ENCODE peak calls at places on chromosome 20, in four cellular contexts. C is GM23248, T is GM12878, K is GM23338. I is an unnamed sample.

GRCh38 chr20:23212011-23212410 is 125.9 kb upstream of the CD93 start:
- DNase-seq in K (no peak), T (no peak), C (no peak), I (no peak)

GRCh38 chr20:59729476-59729875 is 125.1 kb downstream of the PHACTR3 start:
- DNase-seq in K (no peak), T (no peak), C (no peak), I (no peak)

GRCh38 chr20:58228484-58229197 is at the start of gene ANKRD60:
- DNase-seq in T (no peak), K (peak; percentile 83), C (peak; percentile 59), I (no peak)

GRCh38 chr20:34511891-34512265 is 4.3 kb upstream of the DYNLRB1 start:
- DNase-seq in C (no peak), T (no peak), K (no peak), I (no peak)

GRCh38 chr20:40144581-40144980 is 544.5 kb downstream of the MAFB start:
- DNase-seq in C (no peak), T (no peak), K (no peak), I (no peak)

GRCh38 chr20:8388707-8389106 is 256.6 kb downstream of the PLCB1 start:
- DNase-seq in T (no peak), C (peak; percentile 46), K (no peak), I (no peak)

GRCh38 chr20:56359212-56360132 is 698 bp downstream of the FAM210B start:
- DNase-seq in K (peak; percentile 54), T (no peak), C (peak; percentile 87), I (peak; percentile 21)

GRCh38 chr20:33130553-33130952 is 37.4 kb upstream of the BPIFA2 start:
- DNase-seq in C (peak; percentile 92), T (no peak), K (no peak), I (no peak)

GRCh38 chr20:53331151-53331973 is 262.3 kb downstream of the ZNF217 start:
- DNase-seq in K (peak; percentile 32), T (no peak), C (peak; percentile 88), I (no peak)

GRCh38 chr20:59997886-59998285 is 39.7 kb downstream of the CDH26 start:
- DNase-seq in T (no peak), K (no peak), C (no peak), I (no peak)

DNA sequence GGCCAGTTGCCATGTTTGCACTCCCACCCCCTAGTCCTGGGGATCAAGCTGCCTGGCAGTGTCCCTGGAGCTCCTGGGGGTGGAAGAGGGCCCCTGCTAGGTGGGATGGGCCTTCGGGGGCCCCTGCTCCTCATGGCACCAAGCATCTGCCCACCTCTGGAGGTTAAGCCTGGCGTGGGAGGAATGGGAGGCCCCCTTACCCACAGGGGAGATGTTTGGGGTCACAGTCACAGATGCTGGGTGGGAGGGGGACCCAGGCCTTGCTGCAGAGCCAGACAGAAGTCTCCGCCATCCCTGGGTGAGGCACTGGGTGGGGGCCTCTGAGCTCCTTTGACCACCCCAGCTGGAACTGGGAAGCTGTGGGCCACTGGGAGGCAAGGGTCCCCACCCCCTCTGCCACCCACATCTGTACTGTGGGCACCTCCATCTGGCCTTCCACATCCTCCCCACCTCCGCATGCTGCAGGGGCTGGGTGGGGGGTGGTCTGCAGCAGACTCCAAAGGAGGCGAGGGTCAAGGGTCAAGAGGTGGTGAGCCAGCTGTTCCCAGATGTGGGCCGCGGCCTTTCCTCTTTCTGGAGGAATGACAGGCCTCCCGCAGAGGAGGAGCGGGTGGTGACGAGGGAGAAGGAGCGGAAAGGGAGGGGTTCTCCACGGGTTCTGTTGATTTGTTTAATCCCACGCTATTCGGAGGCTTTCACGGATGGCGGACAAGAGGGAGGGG is 41.5 kb downstream of the YTHDF1 start:
- DNase-seq in K (peak; percentile 65), C (no peak), T (no peak), I (no peak)
- TF ChIP-seq EZH2 in K (no peak), C (no peak), T (no peak), I (no peak)

DNA sequence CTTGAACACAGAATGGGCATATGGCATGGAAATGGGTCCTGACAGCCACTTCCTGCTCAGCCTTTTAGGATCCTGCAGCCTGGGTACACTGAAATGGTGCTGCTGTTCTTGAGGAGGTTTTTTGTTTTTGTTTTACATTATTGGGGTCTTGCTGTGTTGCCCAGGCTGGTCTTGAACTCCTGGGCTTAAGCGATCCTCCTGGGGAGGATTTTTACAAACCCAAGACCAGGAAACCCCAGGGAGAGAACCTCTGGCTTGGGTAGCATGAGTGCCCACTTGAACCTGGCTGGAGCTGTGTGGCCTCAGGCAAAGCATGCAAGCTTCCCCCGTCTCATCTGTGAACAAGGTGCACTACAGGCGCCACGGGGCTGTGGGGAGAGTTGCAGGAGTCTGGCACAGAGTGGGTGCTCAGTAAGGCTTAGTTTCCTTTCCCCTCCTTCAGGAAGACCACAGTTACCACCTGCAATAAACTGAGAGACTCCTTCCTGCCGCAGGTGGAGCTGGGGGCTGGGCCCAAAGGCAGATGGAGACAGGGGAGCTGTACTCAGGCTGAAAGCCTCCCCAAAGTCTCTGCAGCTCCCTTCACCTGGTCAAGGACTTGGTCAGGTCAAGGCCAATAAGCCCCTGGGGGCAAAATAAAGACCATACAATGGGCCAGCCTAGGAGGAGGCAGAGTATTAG is 1.8 kb downstream of the SLA2 start:
- DNase-seq in C (no peak), T (no peak), K (no peak), I (peak; percentile 50)
- H3K4me3 ChIP-seq in C (no peak overlapping the region), T (no peak overlapping the region), K (no peak overlapping the region), I (no peak overlapping the region)

GRCh38 chr20:17728074-17728473 is 28.3 kb downstream of the BANF2 start:
- DNase-seq in T (no peak), K (no peak), C (no peak), I (no peak)
- TF ChIP-seq EZH2 in T (no peak), K (no peak), C (no peak), I (no peak)

DNA sequence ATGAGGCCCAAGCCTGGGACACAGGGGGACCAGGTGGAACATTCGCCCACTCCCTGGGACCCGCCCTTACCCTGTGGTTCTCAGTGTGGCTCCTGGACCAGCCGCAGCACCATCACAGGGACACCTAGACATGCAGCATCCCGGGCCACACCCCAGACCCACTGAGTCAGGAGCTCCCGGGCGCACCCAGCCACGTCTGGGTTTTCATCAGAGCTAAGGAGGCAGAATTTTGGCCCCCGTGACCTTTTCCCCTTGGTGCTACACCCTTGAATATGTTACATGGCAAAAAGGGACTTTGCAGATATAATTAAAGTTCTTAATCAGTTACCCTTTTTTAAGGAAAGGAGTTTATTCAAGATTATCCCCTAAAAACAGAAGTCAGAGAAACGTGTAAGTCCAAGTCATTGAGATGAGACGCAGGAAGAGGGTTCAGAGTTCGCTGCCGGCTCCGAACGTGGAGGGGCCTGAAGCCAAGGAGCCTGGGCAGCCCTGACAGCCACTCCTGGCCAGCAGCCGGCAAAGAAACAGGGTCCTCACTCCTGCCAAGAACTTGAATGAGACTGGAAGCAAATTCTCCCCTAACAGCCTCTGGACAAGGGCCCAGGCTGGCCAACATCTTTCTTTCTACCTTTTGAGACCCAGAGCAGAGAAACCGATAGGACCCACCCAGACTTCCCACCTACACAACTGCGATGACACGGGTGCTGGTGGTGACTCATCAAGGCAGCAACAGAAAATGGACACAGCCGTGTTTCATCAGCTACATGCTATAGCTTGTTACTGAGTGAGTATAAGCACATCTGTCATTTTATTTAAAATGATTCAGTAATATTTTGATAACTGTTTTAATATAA is 25.3 kb downstream of the BFSP1 start:
- DNase-seq in C (peak; percentile 83), T (no peak), K (no peak), I (no peak)
- H3K4me3 ChIP-seq in C (peak overlapping the region; percentile 83), T (no peak overlapping the region), K (peak overlapping the region; percentile 56), I (peak overlapping the region; percentile 72)

DNA sequence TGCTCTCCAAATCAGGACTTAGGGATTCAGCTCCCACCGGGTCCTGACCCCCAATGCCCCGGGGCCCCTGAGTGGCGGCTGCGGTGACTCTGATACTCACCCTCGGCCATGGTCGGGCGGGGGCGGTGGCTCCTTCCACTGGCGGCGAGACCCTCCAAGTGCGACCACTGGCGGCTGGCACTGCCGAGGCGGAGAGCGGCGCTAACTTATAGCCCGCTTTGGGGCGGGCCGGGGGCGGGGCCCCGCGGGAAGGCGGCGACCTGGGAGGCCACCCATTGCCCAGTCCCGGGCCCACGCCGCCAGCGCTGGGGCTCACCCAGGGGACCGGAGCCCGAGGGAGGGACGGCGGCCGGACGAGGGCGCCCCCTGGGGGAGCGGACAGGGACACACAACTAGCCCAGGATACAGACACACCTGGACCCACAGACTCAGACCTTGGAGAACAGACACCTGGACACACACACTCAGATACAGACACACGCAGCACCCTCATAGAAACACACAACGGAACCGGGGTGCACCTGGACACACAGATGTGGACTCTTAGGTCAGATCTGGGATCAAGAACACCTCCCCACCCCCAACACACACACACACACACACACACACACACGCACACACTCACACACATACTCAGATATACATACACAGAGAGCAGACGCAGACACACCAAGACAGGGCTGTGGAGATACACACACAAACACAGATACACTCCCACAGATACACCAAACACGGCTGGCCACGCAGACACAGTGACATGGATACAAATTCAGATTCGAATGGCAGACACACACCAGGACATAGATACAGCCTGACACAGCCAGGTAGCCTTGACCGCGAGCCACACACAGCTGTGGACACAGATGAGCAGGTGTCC is at the start of gene TGM2:
- DNase-seq in K (peak; percentile 78), C (peak; percentile 78), T (peak; percentile 32), I (peak; percentile 52)
- TF ChIP-seq EZH2 in K (no peak), C (no peak), T (no peak), I (no peak)

DNA sequence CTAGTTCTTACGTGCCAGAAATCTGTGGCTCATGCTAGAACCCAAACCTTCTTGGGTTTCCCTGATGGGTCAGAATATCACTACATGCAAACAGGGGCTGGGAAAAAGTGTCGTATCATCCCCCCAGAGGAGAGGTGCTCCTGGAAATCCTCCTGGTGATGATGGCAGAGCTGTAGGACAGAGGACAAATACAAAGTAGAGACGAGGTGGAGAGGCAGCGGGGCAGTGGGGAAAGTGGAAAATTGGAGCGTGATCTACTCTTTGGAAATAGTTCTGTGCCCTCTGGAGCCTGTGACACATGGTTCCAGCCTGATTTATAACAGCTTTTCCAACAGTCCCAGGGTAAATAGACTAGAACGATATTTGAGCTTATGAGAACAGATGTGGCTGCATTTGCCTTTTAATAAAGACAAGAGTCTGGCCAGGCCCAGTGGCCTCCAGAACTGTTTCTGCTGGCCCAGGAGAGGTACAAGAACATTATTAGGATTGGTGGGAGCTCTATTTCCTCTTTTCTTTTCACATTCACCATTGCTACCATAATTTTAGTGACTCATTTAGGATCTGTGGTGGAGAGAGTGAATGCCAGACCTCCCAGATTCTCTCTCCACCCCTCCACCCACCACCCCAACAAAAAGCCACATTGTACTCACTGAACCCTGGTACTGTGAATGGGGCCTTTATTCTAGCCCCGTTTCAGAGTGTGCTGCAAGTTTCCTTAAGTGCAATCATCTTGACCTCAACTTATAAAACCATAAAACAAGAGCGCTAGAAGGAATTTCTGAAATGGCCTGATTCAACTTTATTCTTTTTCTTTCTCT is 78.3 kb downstream of the BTBD3 start:
- DNase-seq in K (no peak), T (no peak), C (no peak), I (no peak)
- H3K4me3 ChIP-seq in K (no peak overlapping the region), T (no peak overlapping the region), C (no peak overlapping the region), I (no peak overlapping the region)

GRCh38 chr20:61808497-61808896 is 257.2 kb downstream of the TAF4 start:
- DNase-seq in T (no peak), C (no peak), K (no peak), I (no peak)
- TF ChIP-seq EZH2 in T (no peak), C (no peak), K (no peak), I (no peak)